ENCODE peak calls at places on chromosomes 4 and X, in four cellular contexts. Z, U, D and N are unnamed samples.

GRCh38 chrX:133908223-133908622 is 77.2 kb downstream of the GPC3 start:
- DNase-seq in Z (no peak), U (no peak), D (no peak), N (no peak)

GRCh38 chr4:4260185-4260751 is 12.2 kb upstream of the TMEM128 start:
- DNase-seq in Z (peak), U (peak), D (peak), N (peak)

GRCh38 chrX:88903989-88904718 is 157.1 kb downstream of the CPXCR1 start:
- DNase-seq in Z (no peak), U (no peak), D (no peak), N (peak)

GRCh38 chrX:38126179-38126578 is 94.5 kb downstream of the SRPX start:
- DNase-seq in Z (no peak), U (no peak), D (no peak), N (no peak)

GRCh38 chr4:175531405-175532091 is 280.5 kb downstream of the GPM6A start:
- DNase-seq in Z (peak), U (no peak), D (no peak), N (no peak)

GRCh38 chr4:1752284-1753041 is 31.1 kb downstream of the TACC3 start:
- DNase-seq in Z (peak), U (no peak), D (no peak), N (peak)

GRCh38 chr4:74038161-74039064 is at the start of gene CXCL3:
- DNase-seq in Z (peak), U (no peak), D (no peak), N (no peak)

GRCh38 chrX:31543565-31544125 is 471.8 kb upstream of the FTHL17 start:
- DNase-seq in Z (no peak), U (no peak), D (no peak), N (no peak)

GRCh38 chrX:13223868-13224555 is 95.8 kb downstream of the ATXN3L start:
- DNase-seq in Z (peak), U (no peak), D (no peak), N (no peak)

GRCh38 chr4:170700064-170700463 is 610.3 kb upstream of the AADAT start:
- DNase-seq in Z (no peak), U (no peak), D (no peak), N (no peak)

GRCh38 chrX:31279359-31279758 is 207.5 kb upstream of the FTHL17 start:
- DNase-seq in Z (peak), U (no peak), D (no peak), N (no peak)

GRCh38 chr4:41874398-41874797 is 60.8 kb upstream of the TMEM33 start:
- DNase-seq in Z (no peak), U (no peak), D (no peak), N (no peak)

GRCh38 chrX:74349387-74349786 is 45.4 kb downstream of the ZCCHC13 start:
- DNase-seq in Z (peak), U (no peak), D (no peak), N (no peak)

GRCh38 chr4:71711044-71711984 is 72.6 kb downstream of the GC start:
- DNase-seq in Z (no peak), U (no peak), D (no peak), N (no peak)

GRCh38 chrX:77451041-77451440 is 3.9 kb downstream of the FGF16 start:
- DNase-seq in Z (peak), U (no peak), D (no peak), N (no peak)

GRCh38 chr4:80049813-80050534 is 23.1 kb downstream of the ANTXR2 start:
- DNase-seq in Z (no peak), U (no peak), D (no peak), N (no peak)

GRCh38 chr4:188008377-188008776 is 12.8 kb downstream of the ZFP42 start:
- DNase-seq in Z (peak), U (no peak), D (no peak), N (no peak)

GRCh38 chr4:41814565-41814964 is 66.0 kb upstream of the PHOX2B start:
- DNase-seq in Z (peak), U (no peak), D (no peak), N (no peak)

GRCh38 chr4:41507292-41507933 is 30.5 kb upstream of the LIMCH1 start:
- DNase-seq in Z (peak), U (no peak), D (no peak), N (no peak)

GRCh38 chrX:50432760-50433377 is 37.8 kb downstream of the DGKK start:
- DNase-seq in Z (no peak), U (no peak), D (no peak), N (no peak)

GRCh38 chr4:88870428-88870827 is 172.8 kb upstream of the NAP1L5 start:
- DNase-seq in Z (no peak), U (no peak), D (no peak), N (no peak)

GRCh38 chr4:80134936-80135701 is 62.1 kb upstream of the ANTXR2 start:
- DNase-seq in Z (no peak), U (no peak), D (no peak), N (no peak)

GRCh38 chr4:122156819-122157218 is 4.7 kb downstream of the BLTP1 start:
- DNase-seq in Z (no peak), U (no peak), D (no peak), N (peak)

GRCh38 chr4:54093609-54094240 is 6.2 kb upstream of the GSX2 start:
- DNase-seq in Z (no peak), U (no peak), D (no peak), N (no peak)

GRCh38 chrX:42422961-42423360 is 355.0 kb downstream of the PPP1R2C start:
- DNase-seq in Z (no peak), U (no peak), D (no peak), N (no peak)